ENCODE peak calls at places on chromosomes 16 and 17, in nine cellular contexts. One of them, this sample, is unnamed.
A peak's percentile ranks its signal among the peaks of the same experiment; 100 is the strongest.

GRCh38 chr17:80629298-80630028 is 84.8 kb downstream of the RPTOR start:
- DNase-seq in RWPE1: no peak
- DNase-seq in GM23338: no peak
- DNase-seq in brain microvascular endothelial cell: no peak
- DNase-seq in uterus: no peak
- DNase-seq in ascending aorta: no peak
- DNase-seq in fibroblast of pulmonary artery: no peak
- DNase-seq in fibroblast of mammary gland: no peak
- DNase-seq in left ventricle myocardium inferior: no peak
- DNase-seq in this sample: no peak

GRCh38 chr17:78717431-78717980 is 64.6 kb downstream of the CYTH1 start:
- DNase-seq in RWPE1: no peak
- DNase-seq in GM23338: peak; percentile 37
- DNase-seq in brain microvascular endothelial cell: no peak
- DNase-seq in uterus: peak; percentile 31
- DNase-seq in ascending aorta: no peak
- DNase-seq in fibroblast of pulmonary artery: peak; percentile 53
- DNase-seq in fibroblast of mammary gland: peak; percentile 42
- DNase-seq in left ventricle myocardium inferior: no peak
- DNase-seq in this sample: peak; percentile 64

GRCh38 chr16:10620120-10620519 is 39.7 kb upstream of the EMP2 start:
- DNase-seq in RWPE1: no peak
- DNase-seq in GM23338: no peak
- DNase-seq in brain microvascular endothelial cell: no peak
- DNase-seq in uterus: no peak
- DNase-seq in ascending aorta: no peak
- DNase-seq in fibroblast of pulmonary artery: no peak
- DNase-seq in fibroblast of mammary gland: no peak
- DNase-seq in left ventricle myocardium inferior: no peak
- DNase-seq in this sample: no peak

GRCh38 chr17:80523054-80523744 is 21.4 kb upstream of the RPTOR start:
- DNase-seq in RWPE1: no peak
- DNase-seq in GM23338: no peak
- DNase-seq in brain microvascular endothelial cell: no peak
- DNase-seq in uterus: no peak
- DNase-seq in ascending aorta: no peak
- DNase-seq in fibroblast of pulmonary artery: no peak
- DNase-seq in fibroblast of mammary gland: no peak
- DNase-seq in left ventricle myocardium inferior: no peak
- DNase-seq in this sample: no peak

GRCh38 chr16:55120408-55120807 is 189.7 kb downstream of the IRX5 start:
- DNase-seq in RWPE1: no peak
- DNase-seq in GM23338: peak; percentile 27
- DNase-seq in brain microvascular endothelial cell: no peak
- DNase-seq in uterus: no peak
- DNase-seq in ascending aorta: no peak
- DNase-seq in fibroblast of pulmonary artery: no peak
- DNase-seq in fibroblast of mammary gland: no peak
- DNase-seq in left ventricle myocardium inferior: no peak
- DNase-seq in this sample: no peak

GRCh38 chr16:11283820-11284248 is 2.7 kb upstream of the PRM1 start:
- DNase-seq in RWPE1: no peak
- DNase-seq in GM23338: no peak
- DNase-seq in brain microvascular endothelial cell: no peak
- DNase-seq in uterus: no peak
- DNase-seq in ascending aorta: no peak
- DNase-seq in fibroblast of pulmonary artery: peak; percentile 45
- DNase-seq in fibroblast of mammary gland: peak; percentile 16
- DNase-seq in left ventricle myocardium inferior: no peak
- DNase-seq in this sample: peak; percentile 52

GRCh38 chr16:19933740-19934139 is 49.1 kb upstream of the GPRC5B start:
- DNase-seq in RWPE1: no peak
- DNase-seq in GM23338: peak; percentile 42
- DNase-seq in brain microvascular endothelial cell: no peak
- DNase-seq in uterus: no peak
- DNase-seq in ascending aorta: no peak
- DNase-seq in fibroblast of pulmonary artery: no peak
- DNase-seq in fibroblast of mammary gland: no peak
- DNase-seq in left ventricle myocardium inferior: no peak
- DNase-seq in this sample: no peak

GRCh38 chr17:4449736-4450135 is 16.0 kb downstream of the SPNS3 start:
- DNase-seq in RWPE1: no peak
- DNase-seq in GM23338: no peak
- DNase-seq in brain microvascular endothelial cell: no peak
- DNase-seq in uterus: no peak
- DNase-seq in ascending aorta: no peak
- DNase-seq in fibroblast of pulmonary artery: no peak
- DNase-seq in fibroblast of mammary gland: peak; percentile 4
- DNase-seq in left ventricle myocardium inferior: no peak
- DNase-seq in this sample: no peak

GRCh38 chr17:7686221-7687071 is 844 bp downstream of the TP53 start:
- DNase-seq in RWPE1: peak; percentile 71
- DNase-seq in GM23338: peak; percentile 89
- DNase-seq in brain microvascular endothelial cell: peak; percentile 68
- DNase-seq in uterus: peak; percentile 77
- DNase-seq in ascending aorta: peak; percentile 84
- DNase-seq in fibroblast of pulmonary artery: peak; percentile 85
- DNase-seq in fibroblast of mammary gland: peak; percentile 78
- DNase-seq in left ventricle myocardium inferior: peak; percentile 76
- DNase-seq in this sample: peak; percentile 93

GRCh38 chr16:84065536-84066132 is 23.0 kb upstream of the SLC38A8 start:
- DNase-seq in RWPE1: peak; percentile 40
- DNase-seq in GM23338: peak; percentile 81
- DNase-seq in brain microvascular endothelial cell: peak; percentile 61
- DNase-seq in uterus: no peak
- DNase-seq in ascending aorta: no peak
- DNase-seq in fibroblast of pulmonary artery: peak; percentile 72
- DNase-seq in fibroblast of mammary gland: peak; percentile 68
- DNase-seq in left ventricle myocardium inferior: no peak
- DNase-seq in this sample: peak; percentile 74

GRCh38 chr16:12758031-12758669 is 45.5 kb downstream of the CPPED1 start:
- DNase-seq in RWPE1: no peak
- DNase-seq in GM23338: no peak
- DNase-seq in brain microvascular endothelial cell: no peak
- DNase-seq in uterus: no peak
- DNase-seq in ascending aorta: no peak
- DNase-seq in fibroblast of pulmonary artery: peak; percentile 25
- DNase-seq in fibroblast of mammary gland: no peak
- DNase-seq in left ventricle myocardium inferior: no peak
- DNase-seq in this sample: no peak

GRCh38 chr17:76416447-76416846 is 32.0 kb downstream of the SPHK1 start:
- DNase-seq in RWPE1: no peak
- DNase-seq in GM23338: no peak
- DNase-seq in brain microvascular endothelial cell: no peak
- DNase-seq in uterus: no peak
- DNase-seq in ascending aorta: no peak
- DNase-seq in fibroblast of pulmonary artery: no peak
- DNase-seq in fibroblast of mammary gland: no peak
- DNase-seq in left ventricle myocardium inferior: no peak
- DNase-seq in this sample: no peak

GRCh38 chr16:2671741-2672140 is 10.6 kb upstream of the KCTD5 start:
- DNase-seq in RWPE1: no peak
- DNase-seq in GM23338: no peak
- DNase-seq in brain microvascular endothelial cell: no peak
- DNase-seq in uterus: no peak
- DNase-seq in ascending aorta: peak; percentile 50
- DNase-seq in fibroblast of pulmonary artery: no peak
- DNase-seq in fibroblast of mammary gland: no peak
- DNase-seq in left ventricle myocardium inferior: no peak
- DNase-seq in this sample: no peak
- TF ChIP-seq CTCF in RWPE1: no peak
- TF ChIP-seq CTCF in GM23338: no peak
- TF ChIP-seq CTCF in brain microvascular endothelial cell: no peak
- TF ChIP-seq CTCF in uterus: no peak
- TF ChIP-seq CTCF in ascending aorta: no peak
- TF ChIP-seq CTCF in fibroblast of pulmonary artery: no peak
- TF ChIP-seq CTCF in fibroblast of mammary gland: no peak
- TF ChIP-seq CTCF in left ventricle myocardium inferior: no peak
- TF ChIP-seq CTCF in this sample: no peak

DNA sequence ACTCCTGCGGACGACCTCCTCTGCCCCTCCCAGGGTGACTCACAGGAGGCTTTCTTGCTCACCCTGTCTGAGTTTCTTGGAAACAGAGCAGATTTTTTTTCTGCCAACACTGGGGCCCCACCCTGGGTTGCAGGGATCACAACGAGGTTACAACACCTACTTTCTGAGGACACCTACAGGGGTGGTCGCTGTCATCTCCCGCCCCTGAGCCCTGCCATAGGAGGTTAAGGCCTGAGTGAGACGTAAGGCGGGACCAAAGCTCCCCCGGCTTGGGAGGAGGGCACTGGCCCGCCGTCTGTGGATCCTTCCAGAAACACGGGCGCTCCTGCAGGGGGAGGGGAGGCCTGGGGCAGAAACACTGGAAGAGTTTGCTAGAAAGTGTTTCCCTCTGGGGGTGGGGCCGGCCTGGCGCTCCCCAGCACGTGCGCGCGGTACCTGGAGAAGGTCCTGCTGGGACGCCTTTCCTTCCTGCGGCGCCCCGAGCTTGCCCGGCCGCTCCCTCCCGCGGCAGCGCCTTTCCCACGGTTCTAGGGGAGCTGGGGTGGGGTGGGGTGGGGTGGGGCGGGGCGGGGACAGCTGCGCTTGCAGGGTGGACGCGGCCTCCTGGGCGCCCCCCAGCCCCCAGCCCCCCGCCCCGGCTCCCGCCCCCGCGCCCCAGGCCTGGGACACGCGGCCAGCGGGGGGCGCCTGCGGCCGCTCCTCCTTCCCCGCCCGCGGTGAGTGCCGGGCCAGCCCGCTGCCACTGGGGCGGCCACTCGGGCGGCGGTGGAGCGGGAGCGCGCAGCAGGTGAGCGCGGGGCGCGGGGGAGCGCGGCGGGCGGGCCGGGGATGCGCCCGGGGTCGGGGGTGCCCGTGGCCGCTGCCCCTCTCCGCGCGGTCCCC is 20.7 kb upstream of the ADCY7 start:
- DNase-seq in RWPE1: peak; percentile 95
- DNase-seq in GM23338: peak; percentile 48
- DNase-seq in brain microvascular endothelial cell: peak; percentile 47
- DNase-seq in uterus: no peak
- DNase-seq in ascending aorta: peak; percentile 81
- DNase-seq in fibroblast of pulmonary artery: peak; percentile 42
- DNase-seq in fibroblast of mammary gland: peak; percentile 89
- DNase-seq in left ventricle myocardium inferior: no peak
- DNase-seq in this sample: peak; percentile 53
- TF ChIP-seq CTCF in RWPE1: peak; percentile 40
- TF ChIP-seq CTCF in GM23338: no peak
- TF ChIP-seq CTCF in brain microvascular endothelial cell: no peak
- TF ChIP-seq CTCF in uterus: peak; percentile 33
- TF ChIP-seq CTCF in ascending aorta: no peak
- TF ChIP-seq CTCF in fibroblast of pulmonary artery: no peak
- TF ChIP-seq CTCF in fibroblast of mammary gland: no peak
- TF ChIP-seq CTCF in left ventricle myocardium inferior: peak; percentile 55
- TF ChIP-seq CTCF in this sample: no peak

GRCh38 chr16:3017262-3017805 is 649 bp downstream of the CLDN6 start:
- DNase-seq in RWPE1: no peak
- DNase-seq in GM23338: peak; percentile 33
- DNase-seq in brain microvascular endothelial cell: no peak
- DNase-seq in uterus: no peak
- DNase-seq in ascending aorta: no peak
- DNase-seq in fibroblast of pulmonary artery: no peak
- DNase-seq in fibroblast of mammary gland: no peak
- DNase-seq in left ventricle myocardium inferior: no peak
- DNase-seq in this sample: no peak

GRCh38 chr16:3015865-3016521 is 2.0 kb downstream of the CLDN6 start:
- DNase-seq in RWPE1: no peak
- DNase-seq in GM23338: no peak
- DNase-seq in brain microvascular endothelial cell: no peak
- DNase-seq in uterus: no peak
- DNase-seq in ascending aorta: no peak
- DNase-seq in fibroblast of pulmonary artery: no peak
- DNase-seq in fibroblast of mammary gland: no peak
- DNase-seq in left ventricle myocardium inferior: no peak
- DNase-seq in this sample: no peak

GRCh38 chr16:3020247-3020603 is at the start of gene TNFRSF12A:
- DNase-seq in RWPE1: peak; percentile 75
- DNase-seq in GM23338: peak; percentile 92
- DNase-seq in brain microvascular endothelial cell: peak; percentile 59
- DNase-seq in uterus: peak; percentile 68
- DNase-seq in ascending aorta: peak; percentile 89
- DNase-seq in fibroblast of pulmonary artery: peak; percentile 65
- DNase-seq in fibroblast of mammary gland: peak; percentile 58
- DNase-seq in left ventricle myocardium inferior: peak; percentile 83
- DNase-seq in this sample: peak; percentile 79

GRCh38 chr16:3019594-3020246 is 448 bp upstream of the TNFRSF12A start:
- DNase-seq in RWPE1: no peak
- DNase-seq in GM23338: no peak
- DNase-seq in brain microvascular endothelial cell: no peak
- DNase-seq in uterus: no peak
- DNase-seq in ascending aorta: no peak
- DNase-seq in fibroblast of pulmonary artery: no peak
- DNase-seq in fibroblast of mammary gland: no peak
- DNase-seq in left ventricle myocardium inferior: no peak
- DNase-seq in this sample: no peak

GRCh38 chr16:3017806-3018506 is at the start of gene CLDN6:
- DNase-seq in RWPE1: no peak
- DNase-seq in GM23338: peak; percentile 98
- DNase-seq in brain microvascular endothelial cell: no peak
- DNase-seq in uterus: no peak
- DNase-seq in ascending aorta: no peak
- DNase-seq in fibroblast of pulmonary artery: no peak
- DNase-seq in fibroblast of mammary gland: no peak
- DNase-seq in left ventricle myocardium inferior: no peak
- DNase-seq in this sample: no peak
- TF ChIP-seq CTCF in RWPE1: no peak
- TF ChIP-seq CTCF in GM23338: peak; percentile 75
- TF ChIP-seq CTCF in brain microvascular endothelial cell: peak; percentile 61
- TF ChIP-seq CTCF in uterus: no peak
- TF ChIP-seq CTCF in ascending aorta: no peak
- TF ChIP-seq CTCF in fibroblast of pulmonary artery: peak; percentile 7
- TF ChIP-seq CTCF in fibroblast of mammary gland: peak; percentile 17
- TF ChIP-seq CTCF in left ventricle myocardium inferior: no peak
- TF ChIP-seq CTCF in this sample: peak; percentile 23

GRCh38 chr16:67841198-67841815 is 813 bp upstream of the THAP11 start:
- DNase-seq in RWPE1: no peak
- DNase-seq in GM23338: peak; percentile 42
- DNase-seq in brain microvascular endothelial cell: no peak
- DNase-seq in uterus: no peak
- DNase-seq in ascending aorta: no peak
- DNase-seq in fibroblast of pulmonary artery: no peak
- DNase-seq in fibroblast of mammary gland: no peak
- DNase-seq in left ventricle myocardium inferior: no peak
- DNase-seq in this sample: no peak

GRCh38 chr16:67843343-67843765 is 1.2 kb downstream of the THAP11 start:
- DNase-seq in RWPE1: no peak
- DNase-seq in GM23338: no peak
- DNase-seq in brain microvascular endothelial cell: no peak
- DNase-seq in uterus: no peak
- DNase-seq in ascending aorta: no peak
- DNase-seq in fibroblast of pulmonary artery: no peak
- DNase-seq in fibroblast of mammary gland: no peak
- DNase-seq in left ventricle myocardium inferior: no peak
- DNase-seq in this sample: no peak

GRCh38 chr16:67844441-67844840 is 2.3 kb upstream of the NUTF2 start:
- DNase-seq in RWPE1: peak; percentile 57
- DNase-seq in GM23338: peak; percentile 27
- DNase-seq in brain microvascular endothelial cell: no peak
- DNase-seq in uterus: no peak
- DNase-seq in ascending aorta: no peak
- DNase-seq in fibroblast of pulmonary artery: peak; percentile 33
- DNase-seq in fibroblast of mammary gland: peak; percentile 39
- DNase-seq in left ventricle myocardium inferior: no peak
- DNase-seq in this sample: peak; percentile 58

GRCh38 chr16:67841816-67842508 is at the start of gene THAP11:
- DNase-seq in RWPE1: peak; percentile 90
- DNase-seq in GM23338: peak; percentile 99
- DNase-seq in brain microvascular endothelial cell: peak; percentile 87
- DNase-seq in uterus: peak; percentile 93
- DNase-seq in ascending aorta: peak; percentile 97
- DNase-seq in fibroblast of pulmonary artery: peak; percentile 96
- DNase-seq in fibroblast of mammary gland: peak; percentile 93
- DNase-seq in left ventricle myocardium inferior: peak; percentile 92
- DNase-seq in this sample: peak; percentile 97

GRCh38 chr16:67842509-67843342 is 606 bp downstream of the THAP11 start:
- DNase-seq in RWPE1: peak; percentile 38
- DNase-seq in GM23338: peak; percentile 69
- DNase-seq in brain microvascular endothelial cell: peak; percentile 41
- DNase-seq in uterus: peak; percentile 47
- DNase-seq in ascending aorta: peak; percentile 81
- DNase-seq in fibroblast of pulmonary artery: peak; percentile 56
- DNase-seq in fibroblast of mammary gland: peak; percentile 45
- DNase-seq in left ventricle myocardium inferior: peak; percentile 65
- DNase-seq in this sample: peak; percentile 53
- TF ChIP-seq CTCF in RWPE1: peak; percentile 31
- TF ChIP-seq CTCF in GM23338: peak; percentile 34
- TF ChIP-seq CTCF in brain microvascular endothelial cell: peak; percentile 61
- TF ChIP-seq CTCF in uterus: no peak
- TF ChIP-seq CTCF in ascending aorta: no peak
- TF ChIP-seq CTCF in fibroblast of pulmonary artery: peak; percentile 43
- TF ChIP-seq CTCF in fibroblast of mammary gland: peak; percentile 24
- TF ChIP-seq CTCF in left ventricle myocardium inferior: peak; percentile 40
- TF ChIP-seq CTCF in this sample: peak; percentile 39